ENCODE peak calls at places on chromosomes 3 and 15, in six cellular contexts. One of them, this sample, is unnamed.

GRCh38 chr3:28972921-28973320 is 307.9 kb upstream of the RBMS3 start:
- DNase-seq in adrenal gland: no peak
- DNase-seq in right lobe of liver: no peak
- DNase-seq in suprapubic skin: no peak
- DNase-seq in HCT116: no peak
- DNase-seq in NB4: no peak
- DNase-seq in this sample: no peak

GRCh38 chr3:48285675-48286074 is 44.8 kb downstream of the ZNF589 start:
- DNase-seq in right lobe of liver: no peak
- DNase-seq in suprapubic skin: no peak
- DNase-seq in HCT116: no peak
- DNase-seq in NB4: no peak
- DNase-seq in adrenal gland: no peak
- DNase-seq in this sample: no peak

GRCh38 chr15:80242132-80242769 is 9.8 kb downstream of the CTXND1 start:
- DNase-seq in suprapubic skin: no peak
- DNase-seq in NB4: peak
- DNase-seq in right lobe of liver: no peak
- DNase-seq in HCT116: peak
- DNase-seq in adrenal gland: peak
- DNase-seq in this sample: no peak

GRCh38 chr3:148815316-148815715 is 12.3 kb upstream of the CPB1 start:
- DNase-seq in HCT116: no peak
- DNase-seq in suprapubic skin: no peak
- DNase-seq in adrenal gland: no peak
- DNase-seq in NB4: no peak
- DNase-seq in right lobe of liver: no peak
- DNase-seq in this sample: no peak

GRCh38 chr3:145058483-145058882 is 1086.9 kb downstream of the DIPK2A start:
- DNase-seq in HCT116: no peak
- DNase-seq in right lobe of liver: no peak
- DNase-seq in adrenal gland: no peak
- DNase-seq in NB4: peak
- DNase-seq in suprapubic skin: no peak
- DNase-seq in this sample: no peak

GRCh38 chr3:35500641-35501353 is 138.5 kb upstream of the ARPP21 start:
- DNase-seq in adrenal gland: no peak
- DNase-seq in NB4: no peak
- DNase-seq in suprapubic skin: no peak
- DNase-seq in HCT116: no peak
- DNase-seq in right lobe of liver: no peak
- DNase-seq in this sample: no peak

GRCh38 chr15:85551221-85551832 is 170.9 kb downstream of the AKAP13 start:
- DNase-seq in adrenal gland: no peak
- DNase-seq in right lobe of liver: no peak
- DNase-seq in suprapubic skin: no peak
- DNase-seq in HCT116: no peak
- DNase-seq in NB4: peak
- DNase-seq in this sample: no peak

GRCh38 chr3:66037330-66037985 is 1.3 kb downstream of the MAGI1 start:
- DNase-seq in HCT116: no peak
- DNase-seq in suprapubic skin: no peak
- DNase-seq in NB4: no peak
- DNase-seq in adrenal gland: peak
- DNase-seq in right lobe of liver: peak
- DNase-seq in this sample: peak

GRCh38 chr15:61188168-61188567 is 40.9 kb downstream of the RORA start:
- DNase-seq in HCT116: no peak
- DNase-seq in adrenal gland: no peak
- DNase-seq in suprapubic skin: no peak
- DNase-seq in NB4: no peak
- DNase-seq in right lobe of liver: no peak
- DNase-seq in this sample: no peak

GRCh38 chr3:88113311-88114162 is 36.2 kb upstream of the C3orf38 start:
- DNase-seq in right lobe of liver: no peak
- DNase-seq in HCT116: peak
- DNase-seq in suprapubic skin: no peak
- DNase-seq in adrenal gland: peak
- DNase-seq in NB4: peak
- DNase-seq in this sample: peak

GRCh38 chr3:162376761-162377160 is 880.2 kb downstream of the OTOL1 start:
- DNase-seq in NB4: no peak
- DNase-seq in suprapubic skin: no peak
- DNase-seq in right lobe of liver: no peak
- DNase-seq in adrenal gland: no peak
- DNase-seq in HCT116: no peak
- DNase-seq in this sample: no peak

GRCh38 chr3:69828817-69829216 is 89.6 kb downstream of the MITF start:
- DNase-seq in NB4: no peak
- DNase-seq in suprapubic skin: no peak
- DNase-seq in right lobe of liver: no peak
- DNase-seq in HCT116: no peak
- DNase-seq in adrenal gland: no peak
- DNase-seq in this sample: no peak

GRCh38 chr15:72230197-72231065 is 559 bp downstream of the PKM start:
- DNase-seq in right lobe of liver: peak
- DNase-seq in suprapubic skin: peak
- DNase-seq in NB4: peak
- DNase-seq in HCT116: no peak
- DNase-seq in adrenal gland: peak
- DNase-seq in this sample: peak
- TF ChIP-seq POLR2A in right lobe of liver: peak
- TF ChIP-seq POLR2A in suprapubic skin: peak
- TF ChIP-seq POLR2A in NB4: peak
- TF ChIP-seq POLR2A in HCT116: no peak
- TF ChIP-seq POLR2A in adrenal gland: peak
- TF ChIP-seq POLR2A in this sample: no peak

GRCh38 chr3:10251006-10251405 is 2.7 kb downstream of the TATDN2 start:
- DNase-seq in right lobe of liver: no peak
- DNase-seq in adrenal gland: no peak
- DNase-seq in suprapubic skin: no peak
- DNase-seq in NB4: peak
- DNase-seq in HCT116: no peak
- DNase-seq in this sample: no peak

GRCh38 chr3:10248984-10249748 is 907 bp downstream of the TATDN2 start:
- DNase-seq in HCT116: no peak
- DNase-seq in adrenal gland: peak
- DNase-seq in suprapubic skin: no peak
- DNase-seq in right lobe of liver: peak
- DNase-seq in NB4: peak
- DNase-seq in this sample: no peak

GRCh38 chr3:10247679-10248183 is 528 bp upstream of the TATDN2 start:
- DNase-seq in NB4: no peak
- DNase-seq in suprapubic skin: no peak
- DNase-seq in right lobe of liver: no peak
- DNase-seq in HCT116: no peak
- DNase-seq in adrenal gland: no peak
- DNase-seq in this sample: no peak

GRCh38 chr3:10249833-10250232 is 1.6 kb downstream of the TATDN2 start:
- DNase-seq in NB4: no peak
- DNase-seq in HCT116: no peak
- DNase-seq in adrenal gland: no peak
- DNase-seq in right lobe of liver: no peak
- DNase-seq in suprapubic skin: no peak
- DNase-seq in this sample: no peak

DNA sequence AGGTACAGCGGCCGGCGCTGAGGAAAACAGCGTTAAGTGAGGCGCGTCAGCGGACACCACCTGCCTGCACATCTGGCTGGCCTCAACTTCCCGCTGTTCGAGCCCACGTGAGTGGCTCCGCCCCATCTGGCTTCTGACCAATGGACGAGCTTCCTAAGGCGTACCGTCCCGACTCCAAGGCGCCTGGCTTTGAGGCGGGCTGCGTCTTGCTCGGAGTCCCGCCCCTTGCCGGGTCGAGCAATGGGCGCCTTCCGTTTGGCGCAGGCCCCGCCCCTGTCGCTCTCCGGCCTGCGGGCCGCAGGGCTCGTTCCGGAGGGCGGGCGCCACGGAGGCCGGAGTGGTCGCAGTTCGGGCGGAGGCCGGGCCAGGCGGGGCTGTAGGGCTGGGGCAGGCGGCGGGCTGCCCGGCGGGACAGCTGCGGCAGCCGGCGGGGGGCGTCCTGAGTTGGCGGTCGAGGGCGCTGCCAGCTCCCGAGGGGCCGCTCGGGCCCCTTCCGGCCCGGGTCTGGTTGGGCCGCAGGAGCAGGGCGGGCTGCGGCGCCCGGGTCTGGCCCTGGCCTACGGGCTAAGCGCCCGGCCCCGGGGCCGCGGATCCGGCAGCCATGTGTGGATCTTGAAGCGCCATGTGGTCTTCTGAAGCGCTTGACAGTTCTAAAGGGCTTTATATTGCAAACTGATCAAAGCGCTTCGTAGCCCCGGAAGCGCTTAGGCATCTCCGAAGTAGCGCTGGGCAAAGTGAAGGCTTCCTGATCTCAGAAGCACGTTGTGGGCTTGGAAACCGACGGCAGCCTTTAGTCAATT is at the start of gene TATDN2:
- DNase-seq in adrenal gland: peak
- DNase-seq in NB4: peak
- DNase-seq in right lobe of liver: peak
- DNase-seq in suprapubic skin: peak
- DNase-seq in HCT116: peak
- DNase-seq in this sample: peak
- TF ChIP-seq POLR2A in adrenal gland: peak
- TF ChIP-seq POLR2A in NB4: peak
- TF ChIP-seq POLR2A in right lobe of liver: peak
- TF ChIP-seq POLR2A in suprapubic skin: peak
- TF ChIP-seq POLR2A in HCT116: peak
- TF ChIP-seq POLR2A in this sample: no peak

DNA sequence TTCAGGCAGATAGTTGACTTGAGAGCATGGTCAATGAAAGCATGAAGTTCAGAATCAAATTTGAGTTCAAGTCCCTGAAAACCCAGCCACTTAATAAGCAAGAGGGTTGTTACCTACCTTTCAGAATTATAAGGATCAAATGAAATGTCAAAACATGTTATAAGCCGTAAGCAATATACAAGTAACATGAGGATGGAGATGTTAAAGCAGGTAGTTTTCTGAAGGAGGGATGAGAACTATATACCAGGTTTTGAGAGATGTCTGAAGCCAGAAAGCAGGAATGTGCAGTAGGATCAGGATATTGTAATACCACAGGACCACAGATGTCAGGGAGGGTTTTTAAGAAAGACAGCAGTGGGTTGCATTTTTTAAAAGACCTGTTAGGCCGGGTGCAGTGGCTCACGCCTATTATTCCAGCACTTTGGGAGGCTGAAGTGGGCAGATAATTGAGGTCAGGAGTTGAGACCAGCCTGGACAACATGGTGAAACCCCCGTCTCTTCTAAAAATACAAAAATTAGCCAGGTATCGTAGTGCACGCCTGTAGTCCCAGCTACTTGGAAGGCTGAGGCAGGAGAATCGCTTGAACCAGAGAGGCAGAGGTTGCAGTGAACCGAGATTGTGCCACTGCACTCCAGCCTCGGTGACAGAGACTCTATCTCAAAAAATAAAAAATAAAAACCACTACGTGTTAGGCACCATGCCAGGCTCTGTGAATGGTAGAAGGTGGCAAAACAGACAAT is 6.9 kb upstream of the EIF3J start:
- DNase-seq in right lobe of liver: no peak
- DNase-seq in NB4: no peak
- DNase-seq in adrenal gland: no peak
- DNase-seq in HCT116: no peak
- DNase-seq in suprapubic skin: no peak
- DNase-seq in this sample: no peak
- TF ChIP-seq POLR2A in right lobe of liver: no peak
- TF ChIP-seq POLR2A in NB4: no peak
- TF ChIP-seq POLR2A in adrenal gland: no peak
- TF ChIP-seq POLR2A in HCT116: no peak
- TF ChIP-seq POLR2A in suprapubic skin: no peak
- TF ChIP-seq POLR2A in this sample: no peak

DNA sequence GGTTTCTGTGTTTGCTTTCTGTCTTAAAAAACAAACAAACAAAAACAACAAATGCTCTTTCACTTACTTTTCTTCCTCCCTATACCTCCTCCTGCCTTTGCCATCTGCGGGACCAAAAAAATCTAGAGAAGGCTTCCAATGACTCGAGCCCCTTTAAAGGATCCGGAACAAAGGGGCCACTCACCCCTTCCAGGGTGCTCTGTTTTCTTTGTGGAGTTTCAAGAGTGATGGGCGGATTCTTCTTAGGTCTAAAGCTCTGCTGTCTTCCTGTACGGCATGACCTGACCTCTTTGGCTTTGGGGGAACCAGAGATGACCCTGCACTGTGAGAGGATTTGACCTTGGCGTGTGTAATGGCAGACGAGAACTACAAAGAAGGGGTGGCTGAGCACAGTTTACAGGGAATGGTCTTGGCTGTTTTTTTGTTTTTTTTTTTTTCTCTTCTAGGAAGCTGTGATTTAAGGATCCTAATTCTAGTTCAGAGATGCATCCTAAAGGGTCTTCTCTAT is 2.2 kb upstream of the MUC20 start:
- DNase-seq in right lobe of liver: peak
- DNase-seq in suprapubic skin: no peak
- DNase-seq in NB4: no peak
- DNase-seq in HCT116: no peak
- DNase-seq in adrenal gland: no peak
- DNase-seq in this sample: no peak
- TF ChIP-seq POLR2A in right lobe of liver: no peak
- TF ChIP-seq POLR2A in suprapubic skin: no peak
- TF ChIP-seq POLR2A in NB4: no peak
- TF ChIP-seq POLR2A in HCT116: no peak
- TF ChIP-seq POLR2A in adrenal gland: no peak
- TF ChIP-seq POLR2A in this sample: no peak

GRCh38 chr3:184361532-184361931 is at the start of the genes CLCN2 and POLR2H:
- DNase-seq in right lobe of liver: peak
- DNase-seq in suprapubic skin: no peak
- DNase-seq in NB4: peak
- DNase-seq in adrenal gland: peak
- DNase-seq in HCT116: no peak
- DNase-seq in this sample: peak
- TF ChIP-seq POLR2A in right lobe of liver: peak
- TF ChIP-seq POLR2A in suprapubic skin: peak
- TF ChIP-seq POLR2A in NB4: peak
- TF ChIP-seq POLR2A in adrenal gland: peak
- TF ChIP-seq POLR2A in HCT116: no peak
- TF ChIP-seq POLR2A in this sample: no peak

GRCh38 chr3:33385423-33385822 is 54.8 kb downstream of the UBP1 start:
- DNase-seq in HCT116: no peak
- DNase-seq in adrenal gland: no peak
- DNase-seq in NB4: peak
- DNase-seq in suprapubic skin: no peak
- DNase-seq in right lobe of liver: no peak
- DNase-seq in this sample: no peak
- TF ChIP-seq POLR2A in HCT116: no peak
- TF ChIP-seq POLR2A in adrenal gland: no peak
- TF ChIP-seq POLR2A in NB4: no peak
- TF ChIP-seq POLR2A in suprapubic skin: no peak
- TF ChIP-seq POLR2A in right lobe of liver: no peak
- TF ChIP-seq POLR2A in this sample: no peak

GRCh38 chr3:158494657-158495056 is 76.3 kb upstream of the MLF1 start:
- DNase-seq in NB4: no peak
- DNase-seq in HCT116: no peak
- DNase-seq in suprapubic skin: no peak
- DNase-seq in right lobe of liver: no peak
- DNase-seq in adrenal gland: no peak
- DNase-seq in this sample: no peak
- TF ChIP-seq POLR2A in NB4: no peak
- TF ChIP-seq POLR2A in HCT116: no peak
- TF ChIP-seq POLR2A in suprapubic skin: no peak
- TF ChIP-seq POLR2A in right lobe of liver: no peak
- TF ChIP-seq POLR2A in adrenal gland: no peak
- TF ChIP-seq POLR2A in this sample: no peak

This sample was measured in stomach.